ENCODE peak calls at places on chromosomes 2 and 18, in six cellular contexts. A is colonic mucosa, R is uterus, H is HFFc6, Y is AG10803, M is GM12865. K is an unnamed sample.

GRCh38 chr18:21958256-21958655 is 211.1 kb upstream of the GATA6 start:
- DNase-seq in R (no peak), Y (no peak), M (no peak), A (no peak), H (no peak), K (no peak)

GRCh38 chr2:150620860-150621259 is 133.4 kb upstream of the RND3 start:
- DNase-seq in Y (no peak), H (peak; percentile 28), R (peak; percentile 16), A (no peak), M (no peak), K (no peak)

GRCh38 chr18:76494181-76494540 is 881 bp downstream of the ZNF516 start:
- DNase-seq in A (peak; percentile 65), Y (peak; percentile 35), R (peak; percentile 63), H (no peak), M (peak; percentile 38), K (no peak)

GRCh38 chr2:172643142-172643541 is 87.3 kb downstream of the PDK1 start:
- DNase-seq in Y (no peak), R (no peak), H (peak; percentile 56), M (no peak), A (no peak), K (no peak)

GRCh38 chr2:68319397-68320117 is at the start of gene CNRIP1:
- DNase-seq in H (peak; percentile 74), Y (peak; percentile 79), R (peak; percentile 82), A (peak; percentile 50), M (no peak), K (peak; percentile 81)

GRCh38 chr18:48874701-48875162 is 76.0 kb downstream of the SMAD7 start:
- DNase-seq in M (no peak), Y (no peak), R (no peak), H (no peak), A (no peak), K (no peak)

GRCh38 chr18:14933049-14933851 is 185.3 kb downstream of the ANKRD30B start:
- DNase-seq in R (no peak), A (peak; percentile 34), M (no peak), H (no peak), Y (no peak), K (peak; percentile 51)

GRCh38 chr2:134927195-134927594 is 8.6 kb downstream of the CCNT2 start:
- DNase-seq in R (no peak), A (no peak), M (no peak), H (peak; percentile 12), Y (peak; percentile 24), K (no peak)

GRCh38 chr2:239581352-239581901 is 180.6 kb upstream of the HDAC4 start:
- DNase-seq in Y (no peak), M (no peak), A (no peak), R (no peak), H (no peak), K (no peak)

GRCh38 chr2:61988462-61989366 is 83.2 kb downstream of the COMMD1 start:
- DNase-seq in H (no peak), Y (no peak), A (no peak), R (no peak), M (no peak), K (no peak)

GRCh38 chr18:13372405-13372995 is 153.9 kb downstream of the LDLRAD4 start:
- DNase-seq in Y (peak; percentile 45), A (no peak), M (no peak), R (no peak), H (no peak), K (no peak)

GRCh38 chr2:85741811-85742507 is 11.8 kb upstream of the ATOH8 start:
- DNase-seq in H (peak; percentile 89), M (no peak), R (peak; percentile 73), A (peak; percentile 52), Y (peak; percentile 97), K (no peak)

GRCh38 chr2:124983595-124983994 is 958.5 kb downstream of the CNTNAP5 start:
- DNase-seq in Y (peak; percentile 1), H (peak; percentile 12), A (no peak), R (no peak), M (no peak), K (no peak)

GRCh38 chr2:207854484-207855386 is 85.0 kb upstream of the FZD5 start:
- DNase-seq in H (peak; percentile 56), A (no peak), R (no peak), Y (peak; percentile 54), M (no peak), K (no peak)

GRCh38 chr2:110929528-110929927 is 191.2 kb upstream of the BCL2L11 start:
- DNase-seq in A (no peak), M (no peak), H (no peak), R (no peak), Y (no peak), K (no peak)

GRCh38 chr18:41323044-41323443 is 632.0 kb upstream of the PIK3C3 start:
- DNase-seq in M (no peak), R (no peak), Y (no peak), A (no peak), H (no peak), K (no peak)

GRCh38 chr2:85920810-85921545 is 32.2 kb upstream of the ST3GAL5 start:
- DNase-seq in R (no peak), H (no peak), Y (peak; percentile 41), A (no peak), M (no peak), K (no peak)

GRCh38 chr2:9165625-9166024 is 41.0 kb upstream of the ASAP2 start:
- DNase-seq in H (peak; percentile 23), M (no peak), A (no peak), Y (peak; percentile 40), R (no peak), K (no peak)

GRCh38 chr2:237686659-237687136 is 59.3 kb downstream of the LRRFIP1 start:
- DNase-seq in H (no peak), A (no peak), Y (no peak), M (peak; percentile 36), R (no peak), K (no peak)
- TF ChIP-seq CTCF in H (peak; percentile 65), A (no peak), Y (peak; percentile 39), M (peak; percentile 41), R (no peak), K (peak; percentile 51)

DNA sequence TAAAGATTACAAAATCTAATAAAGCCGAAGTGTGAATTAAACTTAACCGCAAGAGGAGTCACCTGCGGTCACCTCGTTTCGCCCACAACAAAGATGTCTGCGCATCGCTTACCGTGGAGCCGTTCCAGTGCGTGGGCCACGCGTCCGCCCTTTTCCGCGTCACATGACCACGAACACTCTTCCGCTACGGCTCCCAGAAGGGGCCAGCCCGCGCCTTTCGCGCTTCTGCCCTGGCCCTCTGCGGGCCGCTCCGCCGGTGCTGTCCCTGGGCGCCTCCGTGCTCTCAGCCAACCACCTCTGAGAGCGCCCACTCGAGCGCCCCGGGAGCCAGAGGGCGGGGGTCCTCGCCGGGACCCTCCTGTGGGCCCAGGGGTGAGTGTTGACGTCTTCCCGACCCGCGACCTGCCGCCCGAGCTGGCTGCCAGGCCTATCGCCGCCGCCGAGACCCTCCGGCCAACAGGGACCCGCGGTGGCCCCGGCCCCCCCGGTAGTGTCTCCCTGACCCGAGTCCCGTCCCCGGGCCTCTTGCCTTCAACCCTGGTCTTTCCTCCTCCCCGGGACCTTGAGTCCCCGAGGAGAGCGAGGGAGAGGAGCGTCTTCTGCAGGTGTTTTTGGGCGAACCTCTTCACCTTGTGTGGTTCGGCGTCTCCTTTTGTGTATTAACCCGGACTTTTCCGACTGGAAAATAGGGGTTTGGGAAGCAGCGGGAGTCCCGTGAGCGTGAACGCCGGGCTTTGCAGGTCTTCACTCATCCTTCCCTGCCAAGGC is at the start of gene MFF:
- DNase-seq in Y (peak; percentile 91), H (peak; percentile 89), R (peak; percentile 91), M (peak; percentile 96), A (peak; percentile 95), K (peak; percentile 91)
- TF ChIP-seq CTCF in Y (peak; percentile 1), H (peak; percentile 49), R (peak; percentile 31), M (peak; percentile 22), A (no peak), K (no peak)

DNA sequence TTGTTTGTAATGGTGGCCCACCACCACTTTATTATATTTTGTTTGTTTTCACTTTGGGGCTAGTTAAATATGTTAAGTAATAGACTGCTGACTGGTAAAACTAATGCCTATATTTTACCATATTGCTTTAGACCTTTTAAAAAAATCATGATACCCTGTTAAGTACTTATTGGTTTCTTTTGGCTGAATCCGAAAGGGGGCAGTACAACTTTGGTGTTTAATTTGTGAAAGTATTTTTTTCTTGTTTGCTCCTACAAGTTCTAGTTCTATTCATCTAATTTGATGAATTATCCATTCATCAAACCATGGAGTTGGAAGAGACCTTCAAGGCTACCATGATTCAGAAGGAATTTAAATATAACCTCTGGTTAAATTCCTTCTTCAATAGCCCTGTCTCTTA is 147.0 kb downstream of the MBD5 start:
- DNase-seq in A (no peak), M (no peak), H (no peak), Y (no peak), R (no peak), K (no peak)
- TF ChIP-seq CTCF in A (no peak), M (no peak), H (no peak), Y (no peak), R (no peak), K (no peak)

DNA sequence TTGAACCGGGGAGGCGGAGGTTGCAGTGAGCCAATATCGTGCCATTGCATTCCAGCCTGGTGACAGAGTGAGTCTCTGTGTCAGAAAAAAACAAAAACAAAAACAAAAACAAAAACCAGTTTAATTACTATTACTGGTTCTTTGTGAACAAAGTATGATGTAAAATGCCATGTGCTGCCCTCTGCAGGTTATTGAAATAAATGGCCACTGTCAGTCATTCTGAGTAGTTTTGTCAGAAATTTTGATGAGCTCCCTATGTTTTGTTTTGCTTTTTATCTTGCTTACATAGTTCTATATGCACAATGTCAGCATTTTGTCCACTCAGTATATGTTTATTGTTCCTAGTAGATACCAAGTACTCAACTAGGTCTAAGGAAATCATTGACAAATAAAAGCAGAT is 423.6 kb upstream of the CHST9 start:
- DNase-seq in H (no peak), Y (no peak), A (no peak), M (peak; percentile 15), R (no peak), K (no peak)
- TF ChIP-seq CTCF in H (peak; percentile 79), Y (peak; percentile 41), A (no peak), M (peak; percentile 46), R (no peak), K (peak; percentile 68)

GRCh38 chr18:50647792-50648191 is 87.9 kb downstream of the MAPK4 start:
- DNase-seq in R (no peak), A (no peak), H (no peak), Y (no peak), M (no peak), K (no peak)

GRCh38 chr18:50642439-50642838 is 82.6 kb downstream of the MAPK4 start:
- DNase-seq in Y (no peak), H (no peak), R (no peak), M (no peak), A (no peak), K (no peak)

GRCh38 chr18:50647237-50647636 is 87.3 kb downstream of the MAPK4 start:
- DNase-seq in R (no peak), H (no peak), M (no peak), A (no peak), Y (no peak), K (no peak)

GRCh38 chr18:50644146-50644545 is 84.3 kb downstream of the MAPK4 start:
- DNase-seq in Y (no peak), A (no peak), R (no peak), M (no peak), H (no peak), K (no peak)

GRCh38 chr18:50644807-50645206 is 84.9 kb downstream of the MAPK4 start:
- DNase-seq in M (peak; percentile 11), A (no peak), R (no peak), Y (no peak), H (no peak), K (no peak)
- TF ChIP-seq CTCF in M (peak; percentile 32), A (no peak), R (no peak), Y (no peak), H (no peak), K (peak; percentile 50)